ENCODE peak calls at places on chromosome 14, in five cellular contexts. S is MM.1S, Q is neural progenitor cell, P is suprapubic skin, L is OCI-LY7. F is an unnamed sample.

GRCh38 chr14:100292776-100293461 is 13.3 kb downstream of the SLC25A29 start:
- DNase-seq in L (no peak), P (peak; percentile 78), S (no peak), Q (no peak), F (no peak)

GRCh38 chr14:76497550-76498484 is 121.9 kb downstream of the ESRRB start:
- DNase-seq in Q (peak; percentile 42), L (peak; percentile 12), S (no peak), P (no peak), F (no peak)

GRCh38 chr14:52227559-52228222 is 39.8 kb upstream of the PTGDR start:
- DNase-seq in S (no peak), P (no peak), Q (no peak), L (no peak), F (no peak)

GRCh38 chr14:52455291-52456088 is 96.8 kb downstream of the TXNDC16 start:
- DNase-seq in L (no peak), S (no peak), Q (no peak), P (no peak), F (no peak)

GRCh38 chr14:41403360-41403759 is 203.3 kb upstream of the LRFN5 start:
- DNase-seq in S (no peak), L (no peak), Q (no peak), P (no peak), F (no peak)

GRCh38 chr14:26820101-26820500 is 222.3 kb upstream of the NOVA1 start:
- DNase-seq in P (no peak), Q (no peak), L (no peak), S (no peak), F (no peak)

GRCh38 chr14:94421316-94421715 is 31.3 kb downstream of the SERPINA11 start:
- DNase-seq in Q (no peak), S (no peak), P (no peak), L (no peak), F (no peak)

GRCh38 chr14:94439453-94440057 is 13.0 kb downstream of the SERPINA11 start:
- DNase-seq in Q (no peak), P (no peak), S (no peak), L (no peak), F (no peak)

GRCh38 chr14:68598621-68599447 is 194.0 kb downstream of the ZFP36L1 start:
- DNase-seq in S (no peak), P (peak; percentile 81), Q (no peak), L (no peak), F (no peak)

GRCh38 chr14:44531648-44532047 is 24.6 kb upstream of the FSCB start:
- DNase-seq in L (no peak), Q (no peak), S (no peak), P (no peak), F (no peak)

GRCh38 chr14:75343914-75344313 is 65.3 kb downstream of the FOS start:
- DNase-seq in L (no peak), Q (no peak), P (no peak), S (no peak), F (no peak)

GRCh38 chr14:86787782-86788181 is 1205.2 kb downstream of the GALC start:
- DNase-seq in S (no peak), P (no peak), L (peak; percentile 23), Q (no peak), F (no peak)

GRCh38 chr14:48665077-48665784 is 920.9 kb downstream of the RPS29 start:
- DNase-seq in L (no peak), P (no peak), Q (no peak), S (no peak), F (no peak)

GRCh38 chr14:75489480-75489837 is 32.8 kb upstream of the BATF start:
- DNase-seq in S (no peak), L (no peak), Q (no peak), P (no peak), F (no peak)

GRCh38 chr14:93317836-93318807 is 14.7 kb downstream of the BTBD7 start:
- DNase-seq in L (no peak), S (no peak), Q (no peak), P (no peak), F (no peak)

GRCh38 chr14:75283884-75284563 is 5.4 kb downstream of the FOS start:
- DNase-seq in Q (no peak), S (no peak), L (no peak), P (no peak), F (no peak)

GRCh38 chr14:77962731-77963520 is 163.0 kb downstream of the ADCK1 start:
- DNase-seq in S (no peak), P (no peak), Q (no peak), L (no peak), F (no peak)

GRCh38 chr14:20468773-20469241 is 399 bp upstream of the PNP start:
- DNase-seq in Q (peak; percentile 36), P (no peak), S (no peak), L (no peak), F (no peak)

GRCh38 chr14:49578141-49578540 is 8.0 kb downstream of the RPS29 start:
- DNase-seq in P (no peak), L (no peak), Q (no peak), S (no peak), F (no peak)

GRCh38 chr14:33670235-33670634 is 280.6 kb downstream of the EGLN3 start:
- DNase-seq in S (no peak), Q (no peak), L (no peak), P (no peak), F (no peak)

GRCh38 chr14:51341338-51341737 is 101.3 kb downstream of the TMX1 start:
- DNase-seq in S (no peak), L (no peak), P (no peak), Q (no peak), F (no peak)

GRCh38 chr14:105968291-105968690 is 441.9 kb downstream of the TMEM121 start:
- DNase-seq in P (no peak), Q (no peak), L (no peak), S (no peak), F (no peak)

GRCh38 chr14:100540141-100540925 is 46.9 kb downstream of the BEGAIN start:
- DNase-seq in S (no peak), L (no peak), Q (peak; percentile 51), P (no peak), F (no peak)

GRCh38 chr14:38824691-38825090 is 278.3 kb downstream of the SEC23A start:
- DNase-seq in Q (no peak), P (no peak), S (no peak), L (no peak), F (no peak)

GRCh38 chr14:61103541-61104339 is 122.7 kb downstream of the SLC38A6 start:
- DNase-seq in L (no peak), S (no peak), Q (peak; percentile 28), P (peak; percentile 83), F (peak; percentile 44)

GRCh38 chr14:97432586-97432985 is 635.4 kb downstream of the VRK1 start:
- DNase-seq in S (no peak), P (no peak), Q (no peak), L (no peak), F (no peak)

GRCh38 chr14:34181308-34181707 is 230.4 kb upstream of the EGLN3 start:
- DNase-seq in L (no peak), P (no peak), S (no peak), Q (peak; percentile 38), F (no peak)

GRCh38 chr14:49853572-49854375 is 1.2 kb upstream of the NEMF start:
- DNase-seq in L (peak; percentile 48), P (no peak), S (peak; percentile 64), Q (peak; percentile 91), F (peak; percentile 47)

GRCh38 chr14:57046175-57046574 is 222.5 kb downstream of the EXOC5 start:
- DNase-seq in Q (no peak), S (no peak), L (no peak), P (no peak), F (no peak)

GRCh38 chr14:50501642-50502041 is 30.7 kb downstream of the MAP4K5 start:
- DNase-seq in P (no peak), L (no peak), Q (no peak), S (no peak), F (no peak)

GRCh38 chr14:49594347-49595089 is 4.2 kb upstream of the LRR1 start:
- DNase-seq in S (no peak), Q (no peak), P (no peak), L (peak; percentile 59), F (peak; percentile 26)

DNA sequence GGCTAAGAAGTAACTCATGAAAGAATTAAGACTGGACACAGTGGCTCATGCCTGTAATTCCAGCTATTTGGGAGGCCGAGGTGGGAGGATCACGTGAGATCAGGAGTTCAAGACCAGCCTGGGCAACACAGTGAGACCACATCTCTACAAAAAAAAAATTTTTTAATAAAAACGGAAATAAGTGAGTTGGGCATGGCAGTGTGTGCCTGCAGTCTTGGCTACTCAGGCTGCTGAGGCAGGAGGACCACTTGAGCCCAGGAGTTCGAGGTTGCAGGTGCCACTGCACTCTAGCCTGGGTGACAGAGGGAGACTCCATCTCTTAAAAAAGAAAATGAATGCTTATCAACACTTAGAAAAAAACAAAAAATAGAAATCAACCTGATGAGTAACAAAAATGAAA is 117.7 kb downstream of the CALM1 start:
- DNase-seq in P (no peak), S (no peak), Q (no peak), L (no peak), F (no peak)
- H3K4me1 ChIP-seq in P (peaks cover 58% of the 10 kb centered on the region), S (no peaks in the 10 kb centered on the region), Q (peaks cover 30% of the 10 kb centered on the region), L (no peaks in the 10 kb centered on the region), F (no peaks in the 10 kb centered on the region)

GRCh38 chr14:103495854-103496253 is 26.8 kb downstream of the CKB start:
- DNase-seq in L (no peak), Q (no peak), P (peak; percentile 35), S (no peak), F (no peak)
- H3K36me3 ChIP-seq in L (peaks cover 67% of the 10 kb centered on the region), Q (peaks cover 10% of the 10 kb centered on the region), P (peaks cover 54% of the 10 kb centered on the region), S (no peaks in the 10 kb centered on the region), F (peaks cover 55% of the 10 kb centered on the region)

GRCh38 chr14:22477569-22478194 is 111.3 kb downstream of the DAD1 start:
- DNase-seq in L (peak; percentile 39), P (no peak), Q (no peak), S (no peak), F (no peak)

GRCh38 chr14:22476005-22476751 is 112.8 kb downstream of the DAD1 start:
- DNase-seq in Q (no peak), S (no peak), L (peak; percentile 72), P (no peak), F (no peak)

GRCh38 chr14:22478247-22478646 is 110.8 kb downstream of the DAD1 start:
- DNase-seq in P (no peak), Q (no peak), S (no peak), L (no peak), F (no peak)

GRCh38 chr14:22475381-22475780 is 113.6 kb downstream of the DAD1 start:
- DNase-seq in S (no peak), L (peak; percentile 47), P (no peak), Q (no peak), F (no peak)

GRCh38 chr14:22476882-22477281 is 112.1 kb downstream of the DAD1 start:
- DNase-seq in L (no peak), Q (no peak), S (no peak), P (no peak), F (no peak)
- H3K4me1 ChIP-seq in L (peaks cover 100% of the 10 kb centered on the region), Q (peaks cover 45% of the 10 kb centered on the region), S (peaks cover 6% of the 10 kb centered on the region), P (peaks cover 56% of the 10 kb centered on the region), F (no peaks in the 10 kb centered on the region)

GRCh38 chr14:101982621-101983020 is 18.2 kb downstream of the DYNC1H1 start:
- DNase-seq in L (no peak), S (no peak), Q (no peak), P (no peak), F (no peak)

GRCh38 chr14:101979666-101980065 is 15.3 kb downstream of the DYNC1H1 start:
- DNase-seq in P (no peak), S (no peak), L (no peak), Q (no peak), F (no peak)

GRCh38 chr14:101977311-101978071 is 13.1 kb downstream of the DYNC1H1 start:
- DNase-seq in L (no peak), S (no peak), Q (no peak), P (no peak), F (no peak)

GRCh38 chr14:101980700-101981099 is 16.3 kb downstream of the DYNC1H1 start:
- DNase-seq in Q (no peak), L (peak; percentile 51), P (no peak), S (no peak), F (no peak)

GRCh38 chr14:101980251-101980650 is 15.9 kb downstream of the DYNC1H1 start:
- DNase-seq in P (no peak), S (no peak), Q (no peak), L (no peak), F (no peak)
- H3K36me3 ChIP-seq in P (peaks cover 81% of the 10 kb centered on the region), S (no peaks in the 10 kb centered on the region), Q (peaks cover 33% of the 10 kb centered on the region), L (peaks cover 89% of the 10 kb centered on the region), F (peaks cover 79% of the 10 kb centered on the region)